ENCODE peak calls at places on chromosomes 4 and X, in four cellular contexts. One of them, this sample, is unnamed.

GRCh38 chrX:10106801-10107200 is 50.0 kb upstream of the CLCN4 start:
- DNase-seq in iris pigment epithelial cell: peak
- DNase-seq in foreskin keratinocyte: no peak
- DNase-seq in ACHN: no peak
- DNase-seq in this sample: no peak

GRCh38 chr4:169416461-169416860 is 145.7 kb upstream of the SH3RF1 start:
- DNase-seq in iris pigment epithelial cell: no peak
- DNase-seq in foreskin keratinocyte: no peak
- DNase-seq in ACHN: no peak
- DNase-seq in this sample: no peak

GRCh38 chr4:37873383-37873782 is 17.5 kb upstream of the TBC1D1 start:
- DNase-seq in iris pigment epithelial cell: peak
- DNase-seq in foreskin keratinocyte: peak
- DNase-seq in ACHN: no peak
- DNase-seq in this sample: peak

GRCh38 chr4:15738877-15739276 is 36.0 kb downstream of the BST1 start:
- DNase-seq in iris pigment epithelial cell: peak
- DNase-seq in foreskin keratinocyte: no peak
- DNase-seq in ACHN: no peak
- DNase-seq in this sample: peak

GRCh38 chr4:18440527-18441215 is 419.1 kb upstream of the LCORL start:
- DNase-seq in iris pigment epithelial cell: no peak
- DNase-seq in foreskin keratinocyte: no peak
- DNase-seq in ACHN: no peak
- DNase-seq in this sample: no peak

GRCh38 chr4:182752158-182752910 is 164.9 kb downstream of the DCTD start:
- DNase-seq in iris pigment epithelial cell: peak
- DNase-seq in foreskin keratinocyte: peak
- DNase-seq in ACHN: peak
- DNase-seq in this sample: peak

GRCh38 chrX:8042304-8042703 is 115.1 kb upstream of the PNPLA4 start:
- DNase-seq in iris pigment epithelial cell: no peak
- DNase-seq in foreskin keratinocyte: no peak
- DNase-seq in ACHN: peak
- DNase-seq in this sample: no peak

GRCh38 chr4:8391972-8392371 is 48.6 kb downstream of the ACOX3 start:
- DNase-seq in iris pigment epithelial cell: peak
- DNase-seq in foreskin keratinocyte: no peak
- DNase-seq in ACHN: peak
- DNase-seq in this sample: peak

GRCh38 chr4:152374606-152375285 is 161.1 kb downstream of the FBXW7 start:
- DNase-seq in iris pigment epithelial cell: no peak
- DNase-seq in foreskin keratinocyte: no peak
- DNase-seq in ACHN: no peak
- DNase-seq in this sample: no peak

GRCh38 chr4:70849277-70849676 is 9.6 kb upstream of the GRSF1 start:
- DNase-seq in iris pigment epithelial cell: no peak
- DNase-seq in foreskin keratinocyte: no peak
- DNase-seq in ACHN: no peak
- DNase-seq in this sample: no peak

GRCh38 chr4:111879539-111879938 is 265.7 kb upstream of the FAM241A start:
- DNase-seq in iris pigment epithelial cell: no peak
- DNase-seq in foreskin keratinocyte: no peak
- DNase-seq in ACHN: no peak
- DNase-seq in this sample: no peak

GRCh38 chr4:187174749-187175148 is 451.1 kb upstream of the FAT1 start:
- DNase-seq in iris pigment epithelial cell: no peak
- DNase-seq in foreskin keratinocyte: no peak
- DNase-seq in ACHN: no peak
- DNase-seq in this sample: no peak

GRCh38 chr4:123600921-123601904 is 204.6 kb downstream of the SPRY1 start:
- DNase-seq in iris pigment epithelial cell: no peak
- DNase-seq in foreskin keratinocyte: no peak
- DNase-seq in ACHN: peak
- DNase-seq in this sample: no peak

GRCh38 chrX:149648932-149649331 is 17.3 kb upstream of the TMEM185A start:
- DNase-seq in iris pigment epithelial cell: no peak
- DNase-seq in foreskin keratinocyte: no peak
- DNase-seq in ACHN: no peak
- DNase-seq in this sample: no peak

GRCh38 chr4:41178372-41179085 is 35.8 kb downstream of the APBB2 start:
- DNase-seq in iris pigment epithelial cell: peak
- DNase-seq in foreskin keratinocyte: no peak
- DNase-seq in ACHN: peak
- DNase-seq in this sample: peak

GRCh38 chr4:129064717-129065116 is 28.6 kb downstream of the SCLT1 start:
- DNase-seq in iris pigment epithelial cell: peak
- DNase-seq in foreskin keratinocyte: no peak
- DNase-seq in ACHN: no peak
- DNase-seq in this sample: peak

GRCh38 chrX:134544614-134545255 is 84.8 kb downstream of the HPRT1 start:
- DNase-seq in iris pigment epithelial cell: no peak
- DNase-seq in foreskin keratinocyte: peak
- DNase-seq in ACHN: no peak
- DNase-seq in this sample: no peak

GRCh38 chrX:33307954-33308353 is 96.6 kb upstream of the DMD start:
- DNase-seq in iris pigment epithelial cell: peak
- DNase-seq in foreskin keratinocyte: peak
- DNase-seq in ACHN: no peak
- DNase-seq in this sample: no peak

GRCh38 chrX:17448188-17448587 is 73.2 kb downstream of the NHS start:
- DNase-seq in iris pigment epithelial cell: no peak
- DNase-seq in foreskin keratinocyte: no peak
- DNase-seq in ACHN: no peak
- DNase-seq in this sample: no peak

GRCh38 chrX:1649623-1650022 is 34.8 kb downstream of the ASMT start:
- DNase-seq in iris pigment epithelial cell: peak
- DNase-seq in foreskin keratinocyte: no peak
- DNase-seq in ACHN: no peak
- DNase-seq in this sample: no peak

GRCh38 chr4:168647976-168648375 is 151.1 kb downstream of the PALLD start:
- DNase-seq in iris pigment epithelial cell: no peak
- DNase-seq in foreskin keratinocyte: no peak
- DNase-seq in ACHN: peak
- DNase-seq in this sample: no peak

This sample was measured in EL.